ENCODE peak calls at places on chromosome 1, in eight cellular contexts. Y is GM23248, R is OCI-LY7, S is neural progenitor cell, N is MM.1S, W is GM23338, U is PC-3, M is SK-N-SH. A is an unnamed sample.

GRCh38 chr1:57674803-57675202 is 250.9 kb upstream of the DAB1 start:
- DNase-seq in Y (peak; percentile 27), N (no peak), U (no peak), M (no peak), W (no peak), S (no peak), R (no peak), A (no peak)

GRCh38 chr1:186165303-186165702 is 209.8 kb downstream of the TPR start:
- DNase-seq in M (no peak), S (no peak), N (no peak), R (no peak), U (peak; percentile 41), W (no peak), Y (peak; percentile 42), A (no peak)

GRCh38 chr1:3656450-3657095 is 4.3 kb downstream of the TP73 start:
- DNase-seq in N (no peak), W (no peak), R (no peak), U (no peak), Y (no peak), M (no peak), S (no peak), A (no peak)

GRCh38 chr1:232306269-232306911 is 323.5 kb downstream of the SIPA1L2 start:
- DNase-seq in W (peak; percentile 71), U (peak; percentile 37), N (no peak), M (no peak), Y (no peak), R (no peak), S (peak; percentile 50), A (no peak)

GRCh38 chr1:18339161-18339560 is 141.6 kb upstream of the KLHDC7A start:
- DNase-seq in Y (no peak), S (no peak), W (no peak), N (no peak), M (no peak), U (peak; percentile 26), R (no peak), A (no peak)

GRCh38 chr1:106972074-106972473 is 84.4 kb upstream of the PRMT6 start:
- DNase-seq in W (no peak), S (no peak), N (no peak), R (no peak), U (no peak), Y (no peak), M (no peak), A (no peak)

GRCh38 chr1:162689745-162690671 is 57.7 kb downstream of the DDR2 start:
- DNase-seq in Y (peak; percentile 80), N (no peak), S (no peak), W (no peak), U (peak; percentile 70), R (no peak), M (no peak), A (no peak)

GRCh38 chr1:92480200-92480812 is 6.4 kb downstream of the GFI1 start:
- DNase-seq in N (no peak), R (no peak), U (no peak), W (peak; percentile 71), M (no peak), Y (peak; percentile 8), S (peak; percentile 35), A (peak; percentile 13)

GRCh38 chr1:11466416-11466815 is 12.5 kb upstream of the DISP3 start:
- DNase-seq in M (no peak), U (no peak), R (no peak), S (no peak), Y (no peak), N (no peak), W (no peak), A (no peak)

GRCh38 chr1:230906226-230906625 is 37.9 kb upstream of the C1orf198 start:
- DNase-seq in Y (no peak), M (no peak), N (no peak), R (no peak), W (no peak), U (no peak), S (no peak), A (no peak)
- TF ChIP-seq EZH2phosphoT487 in Y (no peak), M (no peak), N (no peak), R (no peak), W (no peak), U (no peak), S (no peak), A (no peak)

DNA sequence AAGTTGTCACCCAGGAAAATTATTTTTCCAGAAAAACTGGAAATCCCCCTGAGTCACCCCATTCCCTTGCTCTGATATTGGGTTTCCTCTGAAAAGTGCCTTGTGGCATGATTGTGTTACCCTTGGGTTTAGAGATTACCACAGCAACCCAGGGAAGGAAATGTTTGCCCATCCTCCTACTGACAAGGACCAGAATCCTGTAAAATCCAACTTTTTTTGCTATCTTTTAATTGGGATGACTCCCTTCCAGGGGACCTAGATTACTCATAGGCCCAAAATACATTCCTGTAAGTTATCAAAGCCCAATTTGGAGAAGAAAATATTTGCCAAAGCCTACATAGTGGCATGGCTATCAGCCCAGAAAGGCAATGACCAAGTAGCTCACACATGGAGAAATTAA is 16.6 kb upstream of the ZC3H11B start:
- DNase-seq in R (no peak), M (no peak), S (no peak), U (peak; percentile 64), Y (no peak), W (no peak), N (no peak), A (no peak)
- TF ChIP-seq EZH2phosphoT487 in R (no peak), M (no peak), S (no peak), U (no peak), Y (no peak), W (no peak), N (no peak), A (no peak)

GRCh38 chr1:2360588-2361364 is 30.6 kb downstream of the MORN1 start:
- DNase-seq in M (no peak), N (no peak), U (peak; percentile 51), Y (no peak), W (no peak), S (no peak), R (no peak), A (no peak)
- TF ChIP-seq EZH2phosphoT487 in M (no peak), N (no peak), U (no peak), Y (no peak), W (no peak), S (no peak), R (no peak), A (no peak)

GRCh38 chr1:212607206-212607923 is 1.2 kb upstream of the ATF3 start:
- DNase-seq in M (peak; percentile 61), W (peak; percentile 52), R (peak; percentile 4), N (peak; percentile 82), U (peak; percentile 43), S (peak; percentile 47), Y (no peak), A (no peak)
- TF ChIP-seq EZH2phosphoT487 in M (no peak), W (peak; percentile 30), R (peak; percentile 26), N (no peak), U (no peak), S (peak; percentile 70), Y (peak; percentile 67), A (no peak)

GRCh38 chr1:182303778-182304177 is 87.8 kb downstream of the GLUL start:
- DNase-seq in N (peak; percentile 79), W (no peak), R (no peak), U (no peak), M (no peak), S (no peak), Y (no peak), A (no peak)

GRCh38 chr1:182299728-182300581 is 91.6 kb downstream of the GLUL start:
- DNase-seq in W (peak; percentile 3), M (peak; percentile 23), S (peak; percentile 51), Y (peak; percentile 30), N (no peak), R (no peak), U (no peak), A (peak; percentile 68)

GRCh38 chr1:182301467-182302198 is 90.0 kb downstream of the GLUL start:
- DNase-seq in N (no peak), Y (peak; percentile 64), U (no peak), R (no peak), M (no peak), W (peak; percentile 28), S (peak; percentile 49), A (peak; percentile 68)

GRCh38 chr1:182304218-182305016 is 87.2 kb downstream of the GLUL start:
- DNase-seq in U (no peak), Y (no peak), S (no peak), M (no peak), N (no peak), R (no peak), W (no peak), A (no peak)

DNA sequence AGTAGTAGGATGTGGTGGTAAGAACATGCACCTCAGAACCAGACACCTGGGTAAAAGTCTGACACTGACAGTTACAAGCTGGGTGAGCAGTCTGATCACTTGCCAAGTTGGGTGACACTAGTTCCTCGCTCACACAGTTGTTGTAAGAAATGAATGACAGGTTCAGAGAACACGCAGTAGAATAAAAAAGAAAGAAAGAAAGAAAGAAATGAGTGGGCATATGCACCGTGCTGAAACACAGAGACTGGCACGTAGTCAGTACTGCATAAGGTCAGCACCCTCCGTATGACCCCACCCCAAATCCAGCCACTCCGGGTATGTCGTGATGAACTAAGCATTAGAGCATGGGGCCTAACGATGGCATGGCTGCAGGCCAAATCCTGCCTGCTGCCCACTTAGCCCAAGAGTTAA is 90.6 kb downstream of the GLUL start:
- DNase-seq in M (no peak), S (no peak), R (no peak), N (no peak), Y (no peak), U (no peak), W (no peak), A (no peak)
- TF ChIP-seq EZH2phosphoT487 in M (no peak), S (no peak), R (no peak), N (no peak), Y (no peak), U (no peak), W (no peak), A (no peak)

GRCh38 chr1:240084337-240084736 is 7.3 kb upstream of the FMN2 start:
- DNase-seq in Y (no peak), U (no peak), M (no peak), N (no peak), S (no peak), R (no peak), W (no peak), A (no peak)

GRCh38 chr1:240091614-240092300 is at the start of gene FMN2:
- DNase-seq in N (peak; percentile 58), W (peak; percentile 78), U (peak; percentile 75), R (no peak), S (peak; percentile 88), M (peak; percentile 94), Y (peak; percentile 80), A (peak; percentile 39)

GRCh38 chr1:240084749-240085148 is 6.9 kb upstream of the FMN2 start:
- DNase-seq in U (no peak), Y (no peak), S (no peak), R (no peak), N (no peak), M (no peak), W (no peak), A (no peak)

GRCh38 chr1:240091201-240091600 is 482 bp upstream of the FMN2 start:
- DNase-seq in W (no peak), R (no peak), N (no peak), Y (no peak), M (no peak), S (no peak), U (no peak), A (no peak)

DNA sequence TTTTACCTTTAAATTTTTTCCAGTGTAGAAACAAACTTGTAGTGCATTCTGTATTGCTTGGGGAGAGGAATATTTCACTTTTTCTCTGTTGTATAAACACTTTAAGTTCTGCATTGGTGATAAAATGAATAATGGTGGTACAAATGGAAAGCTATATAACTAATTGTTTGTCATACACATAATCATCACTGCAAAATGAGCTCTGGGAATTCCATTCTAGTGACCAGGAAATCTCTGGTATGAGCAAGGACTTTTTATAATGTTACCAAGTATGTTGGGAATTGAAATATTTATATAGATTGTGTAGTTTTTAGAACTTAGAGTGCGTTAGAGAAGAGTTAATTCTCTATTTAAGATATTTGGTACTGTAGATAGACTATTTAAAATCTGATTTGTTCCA is 5.0 kb upstream of the FMN2 start:
- DNase-seq in N (no peak), Y (peak; percentile 71), R (no peak), W (no peak), M (no peak), S (no peak), U (peak; percentile 89), A (no peak)
- TF ChIP-seq EZH2phosphoT487 in N (no peak), Y (no peak), R (no peak), W (no peak), M (no peak), S (no peak), U (no peak), A (no peak)